ENCODE peak calls at places on chromosome 21, in five cellular contexts. U is SHP77, E is LoVo, X is ureter, N is SJSA1. T is an unnamed sample.

GRCh38 chr21:39014751-39015150 is 168.5 kb downstream of the PSMG1 start:
- DNase-seq in U (no peak), E (no peak), X (no peak), N (peak), T (peak)

GRCh38 chr21:34020005-34020847 is 53.2 kb upstream of the MRPS6 start:
- DNase-seq in U (peak), E (no peak), X (no peak), N (no peak), T (no peak)

GRCh38 chr21:44962481-44962966 is 22.7 kb downstream of the SLX9 start:
- DNase-seq in U (no peak), E (no peak), X (no peak), N (peak), T (no peak)

GRCh38 chr21:37862536-37862935 is 53.7 kb downstream of the KCNJ6 start:
- DNase-seq in U (peak), E (peak), X (no peak), N (no peak), T (no peak)

GRCh38 chr21:17673261-17674020 is 60.7 kb upstream of the BTG3 start:
- DNase-seq in U (no peak), E (no peak), X (no peak), N (no peak), T (peak)

GRCh38 chr21:29117372-29117955 is 13.0 kb upstream of the MAP3K7CL start:
- DNase-seq in U (no peak), E (no peak), X (no peak), N (no peak), T (no peak)

GRCh38 chr21:45579383-45580180 is 37.3 kb upstream of the SLC19A1 start:
- DNase-seq in U (no peak), E (no peak), X (peak), N (peak), T (no peak)

GRCh38 chr21:42091899-42092508 is 20.9 kb downstream of the UMODL1 start:
- DNase-seq in U (no peak), E (no peak), X (no peak), N (no peak), T (no peak)

GRCh38 chr21:42439284-42440186 is 35.8 kb downstream of the UBASH3A start:
- DNase-seq in U (no peak), E (no peak), X (no peak), N (no peak), T (no peak)

GRCh38 chr21:18661842-18662241 is 258.3 kb upstream of the TMPRSS15 start:
- DNase-seq in U (no peak), E (no peak), X (no peak), N (no peak), T (no peak)

GRCh38 chr21:42521384-42521783 is 7.7 kb downstream of the SLC37A1 start:
- DNase-seq in U (no peak), E (no peak), X (no peak), N (no peak), T (no peak)

GRCh38 chr21:16085436-16085835 is 355.7 kb downstream of the USP25 start:
- DNase-seq in U (no peak), E (no peak), X (no peak), N (no peak), T (no peak)

GRCh38 chr21:45016031-45016430 is 58.3 kb upstream of the ADARB1 start:
- DNase-seq in U (no peak), E (no peak), X (no peak), N (no peak), T (no peak)

GRCh38 chr21:44351535-44352252 is 1.7 kb upstream of the TRPM2 start:
- DNase-seq in U (no peak), E (no peak), X (no peak), N (no peak), T (no peak)

GRCh38 chr21:43325968-43326367 is 101.0 kb downstream of the SIK1 start:
- DNase-seq in U (no peak), E (no peak), X (no peak), N (no peak), T (no peak)

GRCh38 chr21:38787461-38788274 is 18.1 kb upstream of the ETS2 start:
- DNase-seq in U (peak), E (peak), X (peak), N (peak), T (peak)

GRCh38 chr21:17779486-17779885 is 39.7 kb downstream of the C21orf91 start:
- DNase-seq in U (no peak), E (no peak), X (no peak), N (no peak), T (no peak)

GRCh38 chr21:43343992-43344886 is 82.7 kb downstream of the SIK1 start:
- DNase-seq in U (peak), E (no peak), X (peak), N (no peak), T (no peak)

T was measured in PC-9.